ENCODE peak calls at places on chromosomes 13 and 19, in eight cellular contexts. Y is nephron progenitor cell, B is upper lobe of left lung, F is omental fat pad, O is A172, M is SW 1271, D is thoracic aorta, J is left lung. P is an unnamed sample.

GRCh38 chr19:58328999-58329398 is 2.2 kb downstream of the ZSCAN22 start:
- DNase-seq in Y (peak), B (no peak), F (no peak), O (no peak), M (no peak), D (no peak), J (no peak), P (no peak)

GRCh38 chr13:75372517-75372916 is 109.5 kb downstream of the TBC1D4 start:
- DNase-seq in Y (no peak), B (no peak), F (no peak), O (peak), M (peak), D (no peak), J (no peak), P (no peak)

GRCh38 chr19:5974721-5975387 is 3.1 kb downstream of the RANBP3 start:
- DNase-seq in Y (no peak), B (peak), F (no peak), O (no peak), M (no peak), D (no peak), J (peak), P (no peak)

GRCh38 chr13:102580552-102581169 is 16.1 kb upstream of the TPP2 start:
- DNase-seq in Y (peak), B (no peak), F (no peak), O (peak), M (peak), D (no peak), J (no peak), P (no peak)

GRCh38 chr13:44921931-44922758 is 67.1 kb downstream of the NUFIP1 start:
- DNase-seq in Y (no peak), B (peak), F (no peak), O (peak), M (peak), D (peak), J (peak), P (peak)

GRCh38 chr19:42512130-42512636 is 16.1 kb downstream of the CEACAM1 start:
- DNase-seq in Y (no peak), B (no peak), F (no peak), O (no peak), M (no peak), D (no peak), J (no peak), P (no peak)

GRCh38 chr19:10533656-10534386 is 9.9 kb upstream of the ATG4D start:
- DNase-seq in Y (no peak), B (no peak), F (no peak), O (peak), M (no peak), D (no peak), J (no peak), P (no peak)

GRCh38 chr19:18712981-18713380 is 29.5 kb downstream of the CRTC1 start:
- DNase-seq in Y (no peak), B (no peak), F (no peak), O (no peak), M (no peak), D (no peak), J (no peak), P (no peak)

GRCh38 chr13:65300220-65300619 is 1929.9 kb downstream of the PCDH9 start:
- DNase-seq in Y (no peak), B (no peak), F (no peak), O (no peak), M (no peak), D (no peak), J (no peak), P (no peak)

GRCh38 chr19:51185868-51186215 is 39.0 kb upstream of the CD33 start:
- DNase-seq in Y (no peak), B (no peak), F (no peak), O (no peak), M (no peak), D (no peak), J (no peak), P (no peak)

GRCh38 chr13:50016421-50016820 is 1.2 kb downstream of the KCNRG start:
- DNase-seq in Y (no peak), B (no peak), F (no peak), O (no peak), M (no peak), D (no peak), J (no peak), P (no peak)

GRCh38 chr13:28753208-28753892 is 34.6 kb upstream of the SLC46A3 start:
- DNase-seq in Y (no peak), B (peak), F (no peak), O (peak), M (peak), D (peak), J (peak), P (no peak)

GRCh38 chr19:40741527-40742390 is 8.5 kb downstream of the ACTMAP start:
- DNase-seq in Y (no peak), B (no peak), F (no peak), O (no peak), M (no peak), D (no peak), J (no peak), P (no peak)

GRCh38 chr13:44117351-44117750 is 237.6 kb downstream of the LACC1 start:
- DNase-seq in Y (no peak), B (no peak), F (no peak), O (peak), M (no peak), D (no peak), J (no peak), P (no peak)

GRCh38 chr13:94115054-94115453 is 364.4 kb downstream of the DCT start:
- DNase-seq in Y (no peak), B (no peak), F (no peak), O (no peak), M (no peak), D (no peak), J (no peak), P (no peak)